ENCODE peak calls at places on chromosome 18, in ten cellular contexts. S is GM12865, J is cardiac fibroblast, L is fibroblast of pulmonary artery, K is tibial artery, M is adrenal gland, G is PC-9, H is dorsolateral prefrontal cortex, B is A549, Y is heart right ventricle. X is an unnamed sample.

GRCh38 chr18:74468547-74469014 is 11.5 kb upstream of the DIPK1C start:
- DNase-seq in B (no peak), G (peak; percentile 54), Y (no peak), S (no peak), K (no peak), L (peak; percentile 69), H (no peak), M (no peak), J (peak; percentile 45), X (peak; percentile 47)

GRCh38 chr18:57329856-57330255 is 22.5 kb upstream of the ST8SIA3 start:
- DNase-seq in G (no peak), M (no peak), Y (no peak), S (no peak), B (no peak), L (no peak), H (no peak), J (no peak), K (no peak), X (no peak)

GRCh38 chr18:56286775-56287174 is 351.6 kb downstream of the TXNL1 start:
- DNase-seq in M (no peak), K (no peak), J (peak; percentile 62), S (no peak), B (no peak), G (no peak), Y (no peak), L (peak; percentile 56), H (no peak), X (no peak)

GRCh38 chr18:26617151-26617554 is 68.8 kb upstream of the KCTD1 start:
- DNase-seq in S (no peak), Y (no peak), L (peak; percentile 81), B (peak; percentile 92), K (no peak), M (no peak), H (no peak), G (peak; percentile 92), J (peak; percentile 94), X (peak; percentile 83)

GRCh38 chr18:75202976-75203375 is 6.0 kb downstream of the PTGR3 start:
- DNase-seq in Y (no peak), K (no peak), L (no peak), M (no peak), G (no peak), H (no peak), J (no peak), B (no peak), S (no peak), X (no peak)

GRCh38 chr18:47901624-47902362 is 28.7 kb downstream of the SMAD2 start:
- DNase-seq in B (no peak), G (no peak), K (no peak), M (no peak), H (no peak), Y (no peak), L (no peak), J (no peak), S (peak; percentile 68), X (no peak)

GRCh38 chr18:28365406-28365805 is 188.5 kb upstream of the CDH2 start:
- DNase-seq in Y (no peak), L (peak; percentile 71), J (peak; percentile 74), M (no peak), G (peak; percentile 50), S (no peak), B (no peak), K (no peak), H (no peak), X (peak; percentile 27)

GRCh38 chr18:76466410-76466991 is 28.5 kb downstream of the ZNF516 start:
- DNase-seq in B (no peak), Y (no peak), J (no peak), K (no peak), M (peak; percentile 12), L (no peak), S (no peak), H (no peak), G (no peak), X (no peak)

GRCh38 chr18:12012697-12013096 is 31.4 kb downstream of the IMPA2 start:
- DNase-seq in J (no peak), K (no peak), B (no peak), H (no peak), S (no peak), G (no peak), M (no peak), Y (no peak), L (no peak), X (no peak)

GRCh38 chr18:35334821-35335220 is 9.4 kb downstream of the ZNF24 start:
- DNase-seq in H (no peak), M (no peak), B (no peak), S (no peak), J (peak; percentile 64), G (no peak), Y (no peak), L (peak; percentile 47), K (no peak), X (peak; percentile 22)

GRCh38 chr18:68234115-68234514 is 480.8 kb downstream of the TMX3 start:
- DNase-seq in Y (no peak), M (no peak), H (no peak), J (peak; percentile 47), G (no peak), S (no peak), L (peak; percentile 23), K (no peak), B (no peak), X (no peak)

GRCh38 chr18:48949606-48950535 is 894 bp downstream of the SMAD7 start:
- DNase-seq in B (peak; percentile 62), H (no peak), L (peak; percentile 45), G (peak; percentile 75), M (no peak), S (peak; percentile 73), J (peak; percentile 44), Y (no peak), K (no peak), X (no peak)

GRCh38 chr18:23143059-23143831 is 8.0 kb downstream of the CABLES1 start:
- DNase-seq in G (peak; percentile 87), M (peak; percentile 60), J (no peak), Y (no peak), H (no peak), K (peak; percentile 78), B (no peak), L (peak; percentile 59), S (peak; percentile 22), X (no peak)

GRCh38 chr18:9757851-9758587 is 49.9 kb downstream of the RAB31 start:
- DNase-seq in S (no peak), Y (no peak), B (peak; percentile 24), L (peak; percentile 36), J (peak; percentile 64), H (no peak), K (no peak), G (no peak), M (peak; percentile 65), X (peak; percentile 55)

GRCh38 chr18:77765468-77765867 is 515.8 kb downstream of the GALR1 start:
- DNase-seq in H (peak; percentile 21), Y (no peak), S (no peak), B (peak; percentile 35), G (no peak), M (no peak), L (no peak), K (no peak), J (peak; percentile 16), X (no peak)

DNA sequence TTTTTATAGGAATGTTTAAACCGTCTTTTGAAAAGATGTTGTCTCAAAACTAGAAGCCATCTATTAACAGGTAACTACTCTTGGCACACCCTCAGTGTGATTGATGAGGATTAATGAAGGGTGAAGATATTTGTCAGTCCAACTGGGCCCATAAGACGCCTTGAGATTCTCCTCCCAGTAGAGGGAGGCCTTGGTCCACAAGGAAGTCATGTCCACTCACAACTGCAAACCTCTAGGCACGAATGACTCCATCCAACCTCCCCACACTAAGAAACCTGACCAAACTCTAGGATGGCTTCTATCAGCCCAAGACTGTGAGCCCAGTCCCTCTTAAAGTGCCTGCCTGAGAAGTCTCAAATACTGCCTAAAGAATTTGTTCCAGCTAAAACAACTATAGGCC is 19.2 kb upstream of the GRP start:
- DNase-seq in J (no peak), G (no peak), B (peak; percentile 9), M (no peak), Y (no peak), H (no peak), L (no peak), S (peak; percentile 7), K (no peak), X (no peak)
- TF ChIP-seq CTCF in J (no peak), G (no peak), B (no peak), M (no peak), Y (no peak), H (no peak), L (no peak), S (no peak), K (no peak), X (no peak)

GRCh38 chr18:79123948-79124347 is 54.8 kb downstream of the ATP9B start:
- DNase-seq in H (no peak), G (no peak), K (no peak), L (no peak), M (no peak), S (no peak), B (no peak), Y (no peak), J (no peak), X (no peak)

GRCh38 chr18:79133724-79134123 is 64.5 kb downstream of the ATP9B start:
- DNase-seq in K (no peak), J (no peak), G (no peak), H (peak; percentile 16), L (no peak), M (no peak), B (no peak), Y (peak; percentile 8), S (no peak), X (no peak)

DNA sequence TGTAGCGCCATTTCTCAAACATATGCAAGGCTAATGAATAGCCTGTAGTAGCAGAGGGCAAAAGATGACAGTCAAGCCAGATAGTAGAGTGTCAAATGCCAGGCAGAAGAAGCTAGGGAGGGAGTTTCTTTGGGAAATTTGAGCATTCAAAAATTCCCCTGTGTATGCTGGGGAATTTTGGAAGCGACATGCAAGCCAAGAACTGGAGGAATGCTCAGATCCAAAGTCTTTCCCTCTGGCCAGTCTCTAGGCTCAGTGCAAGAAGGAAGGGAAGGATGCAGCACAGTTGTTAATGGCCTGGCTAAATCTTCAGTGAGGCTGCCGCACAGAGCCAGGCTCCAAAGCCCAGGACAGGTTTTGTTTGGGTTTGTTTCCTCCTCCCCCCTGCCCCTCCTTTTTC is 59.9 kb downstream of the ATP9B start:
- DNase-seq in M (no peak), K (no peak), B (no peak), H (no peak), S (no peak), G (no peak), L (no peak), Y (no peak), J (no peak), X (no peak)
- H3K4me3 ChIP-seq in M (no peak overlapping the region), K (no peak overlapping the region), B (no peak overlapping the region), H (no peak overlapping the region), S (no peak overlapping the region), G (no peak overlapping the region), L (no peak overlapping the region), Y (no peak overlapping the region), J (no peak overlapping the region), X (no peak overlapping the region)

GRCh38 chr18:63974991-63975390 is 5.1 kb downstream of the SERPINB8 start:
- DNase-seq in L (peak; percentile 61), B (peak; percentile 11), S (peak; percentile 23), Y (no peak), M (no peak), G (no peak), K (no peak), J (peak; percentile 63), H (no peak), X (no peak)
- TF ChIP-seq CTCF in L (peak; percentile 53), B (peak; percentile 37), S (peak; percentile 23), Y (no peak), M (no peak), G (no peak), K (no peak), J (peak; percentile 38), H (peak; percentile 23), X (peak; percentile 49)

GRCh38 chr18:5457467-5457957 is 86.3 kb downstream of the EPB41L3 start:
- DNase-seq in J (no peak), S (no peak), H (peak; percentile 39), L (no peak), G (no peak), Y (no peak), M (no peak), B (no peak), K (no peak), X (no peak)
- H3K4me3 ChIP-seq in J (no peak overlapping the region), S (no peak overlapping the region), H (no peak overlapping the region), L (no peak overlapping the region), G (no peak overlapping the region), Y (no peak overlapping the region), M (no peak overlapping the region), B (no peak overlapping the region), K (no peak overlapping the region), X (no peak overlapping the region)